ENCODE peak calls at places on chromosomes 7 and 10, in eight cellular contexts. B, R, M, E, O, L, W and F are unnamed samples. For H3K9me3, the result is how much of the 10 kb centered on the place peaks cover.

GRCh38 chr10:16545126-16545736 is 23.6 kb upstream of the C1QL3 start:
- DNase-seq in R (no peak), O (peak), M (no peak), B (no peak), E (no peak), W (peak), L (no peak), F (no peak)

GRCh38 chr10:68238371-68238770 is 6.5 kb upstream of the ATOH7 start:
- DNase-seq in E (no peak), L (no peak), W (no peak), R (no peak), O (no peak), B (no peak), M (no peak), F (no peak)

GRCh38 chr7:120955577-120956149 is 5.1 kb downstream of the ING3 start:
- DNase-seq in O (no peak), B (no peak), L (no peak), W (no peak), M (no peak), R (no peak), E (no peak), F (no peak)

GRCh38 chr7:97307521-97308108 is 190.1 kb downstream of the SDHAF3 start:
- DNase-seq in W (peak), E (no peak), L (no peak), R (no peak), B (no peak), M (no peak), O (no peak), F (no peak)

GRCh38 chr7:151692721-151693120 is 173.0 kb upstream of the RHEB start:
- DNase-seq in E (no peak), M (no peak), W (no peak), O (no peak), R (no peak), B (no peak), L (no peak), F (peak)

GRCh38 chr10:114388275-114388674 is 16.0 kb downstream of the AFAP1L2 start:
- DNase-seq in W (no peak), E (no peak), O (no peak), L (no peak), B (no peak), M (no peak), R (no peak), F (no peak)

GRCh38 chr10:58781873-58782488 is 269.3 kb downstream of the BICC1 start:
- DNase-seq in M (no peak), O (peak), E (no peak), L (no peak), W (peak), B (no peak), R (no peak), F (no peak)

GRCh38 chr7:79096361-79096805 is 357.1 kb downstream of the MAGI2 start:
- DNase-seq in R (no peak), W (no peak), M (no peak), E (no peak), L (no peak), B (no peak), O (no peak), F (no peak)

DNA sequence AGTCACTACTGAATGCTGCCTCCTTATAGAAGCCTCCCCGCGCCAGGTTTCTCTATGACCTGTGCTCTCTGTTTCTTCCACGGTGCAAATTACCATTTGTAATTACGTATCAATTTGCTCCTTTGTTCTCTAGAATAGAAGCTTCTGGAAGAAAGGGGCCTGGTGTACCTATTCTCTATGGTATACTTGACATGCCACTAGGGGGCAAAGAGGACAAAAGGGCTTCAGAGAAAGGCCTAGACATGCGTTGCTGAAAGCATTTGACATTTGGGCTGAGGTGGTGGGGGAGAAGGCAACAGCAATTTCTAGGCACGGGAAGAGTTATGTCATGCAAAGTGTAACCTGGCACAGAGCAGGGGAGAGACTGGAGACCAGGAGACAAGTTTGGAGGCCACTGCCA is 148.7 kb downstream of the WDR11 start:
- DNase-seq in E (no peak), O (no peak), R (no peak), B (no peak), M (no peak), L (no peak), W (no peak), F (no peak)
- TF ChIP-seq CTCF in E (no peak), O (no peak), R (no peak), B (no peak), M (no peak), L (no peak), W (no peak), F (no peak)

DNA sequence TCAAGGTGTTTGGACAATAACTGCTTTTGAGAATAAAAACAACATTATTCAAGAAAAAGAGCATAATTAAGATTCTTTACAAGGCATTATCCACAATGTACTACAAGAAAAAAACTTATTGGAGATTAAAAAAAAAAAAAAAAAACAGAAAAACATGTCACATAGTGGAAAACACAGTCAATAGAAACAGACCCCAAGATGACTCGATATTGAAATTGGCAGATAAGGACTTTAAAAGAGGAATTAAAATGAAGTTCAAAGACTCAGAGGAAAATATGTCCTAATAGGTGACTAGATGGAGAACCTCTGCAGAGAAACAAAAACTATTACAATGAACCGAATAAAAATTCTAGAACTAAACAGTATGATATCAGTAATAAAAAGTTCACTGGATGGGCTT is 248.9 kb downstream of the CALN1 start:
- DNase-seq in E (no peak), B (no peak), L (no peak), O (no peak), M (no peak), W (no peak), R (no peak), F (no peak)
- H3K9me3 ChIP-seq in E (under half), B (under half), L (under half), O (under half), M (under half), W (under half), R (under half), F (under half)

GRCh38 chr7:116984917-116985316 is 31.6 kb downstream of the ST7 start:
- DNase-seq in R (no peak), M (no peak), B (no peak), O (peak), L (no peak), W (peak), E (no peak), F (no peak)
- TF ChIP-seq CTCF in R (peak), M (peak), B (peak), O (peak), L (peak), W (peak), E (peak), F (peak)

GRCh38 chr7:64606385-64606784 is 43.5 kb upstream of the ZNF680 start:
- DNase-seq in M (no peak), L (no peak), O (no peak), W (no peak), B (no peak), R (no peak), E (no peak), F (no peak)

GRCh38 chr7:64599341-64599740 is 36.5 kb upstream of the ZNF680 start:
- DNase-seq in M (no peak), E (no peak), L (no peak), W (no peak), O (no peak), B (no peak), R (no peak), F (no peak)

GRCh38 chr7:64603271-64603670 is 40.4 kb upstream of the ZNF680 start:
- DNase-seq in E (no peak), L (no peak), B (no peak), R (no peak), M (no peak), O (no peak), W (no peak), F (no peak)

GRCh38 chr7:64602518-64602917 is 39.6 kb upstream of the ZNF680 start:
- DNase-seq in B (no peak), L (no peak), E (no peak), O (no peak), R (no peak), W (peak), M (no peak), F (no peak)

GRCh38 chr7:64602086-64602485 is 39.2 kb upstream of the ZNF680 start:
- DNase-seq in E (no peak), O (no peak), W (peak), R (no peak), B (no peak), L (no peak), M (no peak), F (no peak)
- H3K9me3 ChIP-seq in E (under half), O (under half), W (under half), R (under half), B (under half), L (under half), M (under half), F (under half)

GRCh38 chr7:26090927-26091519 is 61.0 kb upstream of the NFE2L3 start:
- DNase-seq in W (peak), M (no peak), R (no peak), E (no peak), O (peak), B (no peak), L (no peak), F (no peak)
- TF ChIP-seq CTCF in W (peak), M (peak), R (peak), E (peak), O (peak), B (peak), L (peak), F (peak)

GRCh38 chr7:4343272-4344000 is 338.7 kb upstream of the FOXK1 start:
- DNase-seq in L (no peak), W (no peak), E (no peak), R (peak), M (no peak), O (no peak), B (no peak), F (no peak)

DNA sequence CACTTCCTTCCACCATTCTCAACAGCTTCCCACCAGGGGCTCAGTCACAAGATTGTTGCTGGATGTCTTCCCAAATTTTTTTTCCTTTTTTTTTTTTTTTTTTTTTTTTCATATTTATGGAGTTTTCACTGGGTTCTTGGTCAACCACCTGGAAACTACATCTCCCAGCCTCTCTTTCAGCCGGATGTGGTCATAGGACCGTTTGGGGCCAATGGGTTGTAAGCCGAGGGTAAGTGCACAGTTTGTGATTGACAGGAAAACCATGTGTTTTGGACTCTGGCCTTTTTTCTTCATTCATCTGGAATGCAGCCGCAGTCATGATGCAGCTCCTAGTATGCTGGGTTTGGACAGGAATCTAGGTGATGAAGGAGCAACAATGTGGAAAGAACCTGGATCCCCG is 337.1 kb upstream of the FOXK1 start:
- DNase-seq in B (no peak), R (no peak), W (no peak), M (no peak), O (no peak), E (no peak), L (no peak), F (no peak)
- H3K9me3 ChIP-seq in B (under half), R (under half), W (under half), M (under half), O (under half), E (under half), L (under half), F (under half)

DNA sequence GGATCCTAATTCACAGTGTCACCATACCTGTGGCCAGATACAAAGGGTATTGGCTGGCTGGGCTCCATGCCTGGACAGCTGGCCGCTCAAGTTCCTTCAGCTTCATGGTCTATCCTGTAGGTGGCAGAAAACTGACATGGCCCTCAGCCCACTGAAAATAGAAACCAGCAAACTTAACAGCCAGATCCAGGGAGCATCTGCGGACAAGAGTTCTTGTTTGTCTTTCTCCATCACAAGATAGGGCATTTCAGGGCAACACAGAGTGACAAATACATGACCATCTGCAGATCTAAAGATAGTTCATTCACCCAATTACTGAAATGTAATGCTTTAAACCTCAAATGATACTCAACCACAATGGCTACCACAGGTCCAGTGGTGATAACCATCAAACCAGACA is 2.8 kb downstream of the SEC31B start:
- DNase-seq in M (no peak), E (no peak), O (peak), R (no peak), B (no peak), W (no peak), L (no peak), F (no peak)
- TF ChIP-seq CTCF in M (no peak), E (no peak), O (no peak), R (no peak), B (no peak), W (no peak), L (no peak), F (peak)

DNA sequence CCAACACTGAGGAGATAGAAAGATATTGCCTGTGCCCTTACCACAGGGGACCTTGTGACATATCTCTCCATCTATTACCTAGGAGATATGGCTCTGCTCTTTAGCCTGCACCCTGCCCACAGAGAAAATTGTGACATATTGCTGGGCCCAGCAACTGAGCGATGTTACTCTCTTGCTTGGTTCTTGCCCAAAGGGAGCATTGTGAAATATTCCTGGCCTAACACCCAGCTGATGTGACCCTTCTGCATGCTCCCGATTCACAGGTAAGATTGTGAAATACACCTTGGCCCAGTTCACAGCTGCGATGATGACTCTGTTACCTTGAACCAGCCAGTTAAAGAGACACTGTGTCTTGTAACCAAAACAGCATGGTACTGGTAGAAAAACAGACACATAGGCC is 37.2 kb upstream of the ZNF107 start:
- DNase-seq in W (no peak), R (no peak), B (no peak), O (no peak), E (no peak), L (no peak), M (no peak), F (no peak)
- H3K9me3 ChIP-seq in W (under half), R (under half), B (under half), O (under half), E (under half), L (under half), M (under half), F (under half)